ENCODE peak calls at places on chromosomes 5 and 9, in eight cellular contexts. J is vagina, F is stomach, X is lower lobe of right lung, V is A549, P is cardiac muscle cell, I is thoracic aorta, Y is mucosa of descending colon. E is an unnamed sample. For H3K4me1, the result is how much of the 10 kb centered on the place peaks cover.

GRCh38 chr5:61667523-61668229 is 335.6 kb downstream of the ZSWIM6 start:
- DNase-seq in J (no peak), F (no peak), X (no peak), V (no peak), P (peak), I (no peak), Y (no peak), E (no peak)

GRCh38 chr9:114418053-114418452 is 30.3 kb upstream of the AKNA start:
- DNase-seq in J (no peak), F (no peak), X (peak), V (no peak), P (no peak), I (no peak), Y (no peak), E (peak)

GRCh38 chr9:108035485-108035884 is 545.9 kb upstream of the KLF4 start:
- DNase-seq in J (no peak), F (no peak), X (no peak), V (no peak), P (no peak), I (no peak), Y (no peak), E (no peak)

GRCh38 chr9:113228130-113228665 is 6.9 kb downstream of the SLC31A1 start:
- DNase-seq in J (no peak), F (no peak), X (no peak), V (no peak), P (no peak), I (no peak), Y (no peak), E (no peak)

GRCh38 chr5:108101105-108101504 is 280.8 kb downstream of the FBXL17 start:
- DNase-seq in J (no peak), F (no peak), X (no peak), V (no peak), P (no peak), I (no peak), Y (no peak), E (no peak)

GRCh38 chr5:109604758-109605157 is 85.0 kb upstream of the MAN2A1 start:
- DNase-seq in J (no peak), F (no peak), X (no peak), V (no peak), P (no peak), I (no peak), Y (no peak), E (no peak)

GRCh38 chr5:42491699-42492098 is 68.5 kb downstream of the GHR start:
- DNase-seq in J (no peak), F (no peak), X (no peak), V (no peak), P (no peak), I (no peak), Y (no peak), E (no peak)

GRCh38 chr5:149646564-149646963 is 65.3 kb downstream of the ARHGEF37 start:
- DNase-seq in J (no peak), F (no peak), X (no peak), V (no peak), P (no peak), I (no peak), Y (no peak), E (no peak)

GRCh38 chr5:170362625-170363024 is 26.5 kb downstream of the KCNMB1 start:
- DNase-seq in J (no peak), F (no peak), X (no peak), V (no peak), P (no peak), I (no peak), Y (no peak), E (no peak)

GRCh38 chr9:123761905-123762605 is 167.9 kb downstream of the DENND1A start:
- DNase-seq in J (no peak), F (no peak), X (no peak), V (no peak), P (peak), I (no peak), Y (no peak), E (no peak)

GRCh38 chr9:104869801-104870200 is 58.2 kb downstream of the ABCA1 start:
- DNase-seq in J (no peak), F (no peak), X (no peak), V (no peak), P (no peak), I (no peak), Y (no peak), E (no peak)

GRCh38 chr9:19517202-19517942 is 108.6 kb downstream of the ACER2 start:
- DNase-seq in J (no peak), F (no peak), X (no peak), V (no peak), P (no peak), I (no peak), Y (no peak), E (no peak)

GRCh38 chr5:68225188-68225910 is 9.8 kb downstream of the PIK3R1 start:
- DNase-seq in J (no peak), F (peak), X (no peak), V (peak), P (peak), I (peak), Y (peak), E (no peak)

GRCh38 chr5:88536146-88536545 is 267.5 kb upstream of the TMEM161B start:
- DNase-seq in J (no peak), F (no peak), X (no peak), V (no peak), P (no peak), I (no peak), Y (no peak), E (no peak)

GRCh38 chr9:134410835-134411217 is 84.6 kb downstream of the RXRA start:
- DNase-seq in J (no peak), F (no peak), X (no peak), V (no peak), P (no peak), I (no peak), Y (no peak), E (no peak)

GRCh38 chr5:100444961-100445360 is 90.2 kb upstream of the FAM174A start:
- DNase-seq in J (no peak), F (no peak), X (no peak), V (no peak), P (no peak), I (no peak), Y (no peak), E (no peak)

GRCh38 chr9:7760014-7760415 is 39.6 kb downstream of the DMAC1 start:
- DNase-seq in J (no peak), F (no peak), X (no peak), V (no peak), P (peak), I (no peak), Y (no peak), E (no peak)

GRCh38 chr9:88534456-88535225 is at the start of gene NXNL2:
- DNase-seq in J (no peak), F (peak), X (peak), V (peak), P (peak), I (peak), Y (peak), E (peak)

GRCh38 chr5:168300377-168301182 is 9.1 kb downstream of the WWC1 start:
- DNase-seq in J (no peak), F (no peak), X (no peak), V (no peak), P (no peak), I (no peak), Y (no peak), E (no peak)

GRCh38 chr5:148933903-148934432 is 107.6 kb downstream of the ADRB2 start:
- DNase-seq in J (no peak), F (no peak), X (no peak), V (no peak), P (no peak), I (no peak), Y (no peak), E (no peak)

GRCh38 chr5:65981969-65982368 is 55.6 kb downstream of the ERBIN start:
- DNase-seq in J (no peak), F (no peak), X (no peak), V (no peak), P (no peak), I (no peak), Y (no peak), E (no peak)

GRCh38 chr9:127208416-127208815 is 56.2 kb upstream of the GARNL3 start:
- DNase-seq in J (no peak), F (no peak), X (no peak), V (no peak), P (no peak), I (no peak), Y (no peak), E (peak)

GRCh38 chr9:84542554-84542953 is 127.0 kb upstream of the NTRK2 start:
- DNase-seq in J (no peak), F (no peak), X (no peak), V (no peak), P (no peak), I (no peak), Y (no peak), E (no peak)

GRCh38 chr9:83023151-83023550 is 39.8 kb downstream of the RASEF start:
- DNase-seq in J (no peak), F (no peak), X (no peak), V (no peak), P (no peak), I (no peak), Y (no peak), E (no peak)

GRCh38 chr9:68978054-68978453 is 35.9 kb downstream of the PRKACG start:
- DNase-seq in J (no peak), F (no peak), X (no peak), V (no peak), P (no peak), I (no peak), Y (no peak), E (no peak)

GRCh38 chr9:128280084-128280622 is 4.1 kb downstream of the SWI5 start:
- DNase-seq in J (no peak), F (no peak), X (no peak), V (no peak), P (peak), I (no peak), Y (no peak), E (no peak)

GRCh38 chr9:106961623-106962022 is 98.7 kb downstream of the ZNF462 start:
- DNase-seq in J (no peak), F (no peak), X (no peak), V (no peak), P (no peak), I (no peak), Y (no peak), E (no peak)

GRCh38 chr9:127847155-127847463 is 7.3 kb downstream of the ENG start:
- DNase-seq in J (no peak), F (no peak), X (no peak), V (no peak), P (no peak), I (no peak), Y (no peak), E (no peak)

GRCh38 chr5:873328-873727 is 19.3 kb downstream of the BRD9 start:
- DNase-seq in J (no peak), F (no peak), X (peak), V (no peak), P (no peak), I (no peak), Y (no peak), E (no peak)

GRCh38 chr5:74862221-74862620 is 4.0 kb downstream of the FAM169A start:
- DNase-seq in J (no peak), F (no peak), X (no peak), V (no peak), P (no peak), I (no peak), Y (no peak), E (no peak)

GRCh38 chr5:74864823-74865222 is 1.4 kb downstream of the FAM169A start:
- DNase-seq in J (no peak), F (no peak), X (no peak), V (no peak), P (peak), I (no peak), Y (no peak), E (no peak)

GRCh38 chr5:74865293-74865798 is 841 bp downstream of the FAM169A start:
- DNase-seq in J (no peak), F (no peak), X (no peak), V (no peak), P (no peak), I (no peak), Y (no peak), E (no peak)

GRCh38 chr5:74865799-74866652 is at the start of gene FAM169A:
- DNase-seq in J (no peak), F (peak), X (peak), V (peak), P (peak), I (no peak), Y (peak), E (peak)

DNA sequence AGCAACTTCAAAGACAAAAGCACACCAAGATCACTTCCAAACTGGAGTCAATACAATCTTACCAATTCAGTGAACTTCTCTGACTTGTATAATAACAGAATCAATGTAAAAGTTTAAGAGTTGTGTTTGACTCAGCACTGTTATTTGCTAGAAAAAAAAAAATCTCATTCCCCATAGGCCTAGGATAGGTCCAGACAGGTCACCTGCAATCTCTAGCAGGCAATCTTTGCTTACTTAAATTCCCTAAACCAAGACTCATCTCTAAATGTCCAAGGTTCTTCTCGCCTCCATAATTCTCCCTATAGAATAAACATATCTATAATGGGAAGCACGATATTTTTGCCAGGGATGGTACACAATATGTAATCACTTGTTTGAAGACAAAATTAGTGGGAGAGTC is 2.5 kb downstream of the FAM169A start:
- DNase-seq in J (no peak), F (no peak), X (no peak), V (no peak), P (no peak), I (no peak), Y (no peak), E (no peak)
- H3K4me3 ChIP-seq in J (no peak), F (no peak), X (no peak), V (no peak), P (no peak), I (no peak), Y (no peak), E (no peak)

GRCh38 chr5:113293613-113294340 is 141.0 kb downstream of the TSSK1B start:
- DNase-seq in J (no peak), F (no peak), X (no peak), V (no peak), P (peak), I (no peak), Y (no peak), E (no peak)

GRCh38 chr5:113296681-113297080 is 138.1 kb downstream of the TSSK1B start:
- DNase-seq in J (no peak), F (no peak), X (no peak), V (no peak), P (no peak), I (no peak), Y (no peak), E (no peak)

GRCh38 chr5:113293068-113293571 is 141.7 kb downstream of the TSSK1B start:
- DNase-seq in J (no peak), F (no peak), X (no peak), V (no peak), P (peak), I (no peak), Y (no peak), E (no peak)

GRCh38 chr5:113294341-113295110 is 140.3 kb downstream of the TSSK1B start:
- DNase-seq in J (no peak), F (peak), X (peak), V (peak), P (peak), I (peak), Y (peak), E (peak)

DNA sequence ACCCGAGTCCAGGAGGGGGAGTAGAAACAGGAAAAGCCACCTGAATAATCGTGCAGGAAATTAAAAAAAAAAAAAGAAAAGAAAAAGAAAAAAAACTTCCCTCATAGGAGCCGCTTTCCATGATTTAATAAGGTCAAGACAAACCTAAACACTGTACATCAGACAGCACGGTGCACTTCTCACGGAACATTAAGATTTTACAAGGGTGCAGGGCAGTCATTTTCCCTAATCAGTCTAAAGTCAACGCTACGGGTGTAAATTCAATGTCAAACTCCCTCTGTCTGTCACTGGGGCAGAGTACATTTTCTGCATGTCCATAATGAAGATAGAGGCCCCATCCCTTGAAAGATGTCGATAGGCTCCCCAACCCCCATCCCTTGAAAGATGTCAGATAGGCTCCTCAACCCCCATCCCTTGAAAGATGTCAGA is 139.7 kb downstream of the TSSK1B start:
- DNase-seq in J (no peak), F (no peak), X (no peak), V (no peak), P (no peak), I (no peak), Y (no peak), E (no peak)
- TF ChIP-seq CTCF in J (no peak), F (no peak), X (no peak), V (no peak), P (no peak), I (no peak), Y (no peak), E (no peak)

GRCh38 chr5:16897284-16897704 is 38.8 kb downstream of the MYO10 start:
- DNase-seq in J (no peak), F (no peak), X (no peak), V (peak), P (peak), I (no peak), Y (no peak), E (no peak)
- H3K4me1 ChIP-seq in J (under half), F (half or more), X (under half), V (half or more), P (under half), I (under half), Y (under half), E (under half)

GRCh38 chr9:116382053-116382452 is 228.5 kb downstream of the PAPPA start:
- DNase-seq in J (no peak), F (no peak), X (no peak), V (no peak), P (no peak), I (no peak), Y (no peak), E (no peak)
- H3K4me3 ChIP-seq in J (no peak), F (no peak), X (no peak), V (no peak), P (no peak), I (no peak), Y (no peak), E (no peak)

DNA sequence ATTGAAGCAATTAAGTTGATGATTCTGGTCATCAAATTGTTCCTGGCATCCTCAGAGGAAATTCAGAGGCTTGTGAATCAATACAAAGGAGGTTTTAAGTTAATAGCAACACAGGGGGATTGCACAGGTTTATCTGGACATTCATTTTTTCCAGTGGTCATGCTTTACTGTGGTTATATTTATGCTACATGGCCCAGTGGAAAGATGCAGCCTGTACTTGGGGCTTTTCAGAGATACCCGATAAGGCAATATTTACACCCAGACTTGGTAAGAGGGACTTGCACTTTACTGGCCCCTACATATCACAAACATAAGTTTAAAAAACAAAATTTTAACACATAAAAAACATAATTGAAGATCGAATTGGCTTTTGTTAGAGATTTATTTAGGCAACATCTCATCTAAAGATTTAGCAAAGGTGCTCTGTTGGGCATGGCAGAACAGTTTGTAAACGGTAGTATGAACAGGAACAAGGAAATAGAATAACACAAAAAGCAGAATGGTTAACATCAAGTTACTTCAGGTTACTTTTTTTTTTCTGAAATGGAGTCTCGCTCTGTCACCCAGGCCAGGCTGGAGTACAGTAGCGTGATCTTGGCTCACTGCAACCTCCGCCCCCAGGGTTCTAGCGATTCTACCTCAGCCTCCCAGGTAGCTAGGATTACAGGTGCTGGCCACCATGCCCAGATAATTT is 49.7 kb upstream of the GLDC start:
- DNase-seq in J (no peak), F (no peak), X (no peak), V (no peak), P (no peak), I (no peak), Y (no peak), E (no peak)
- TF ChIP-seq CTCF in J (no peak), F (no peak), X (no peak), V (no peak), P (no peak), I (no peak), Y (no peak), E (no peak)

GRCh38 chr9:77593528-77593927 is 54.6 kb downstream of the GNA14 start:
- DNase-seq in J (no peak), F (no peak), X (no peak), V (no peak), P (no peak), I (no peak), Y (no peak), E (no peak)
- H3K4me1 ChIP-seq in J (under half), F (under half), X (half or more), V (under half), P (under half), I (under half), Y (under half), E (under half)